ENCODE peak calls at places on chromosomes 5 and 9, in five cellular contexts. H, V, N, W and A are unnamed samples.

GRCh38 chr9:115088856-115089255 is 29.1 kb downstream of the TNC start:
- DNase-seq in H (no peak), V (no peak), N (no peak), W (no peak), A (no peak)

GRCh38 chr9:91817493-91818225 is 132.4 kb downstream of the ROR2 start:
- DNase-seq in H (peak), V (no peak), N (no peak), W (no peak), A (no peak)

GRCh38 chr5:127492854-127493738 is 24.3 kb upstream of the PRRC1 start:
- DNase-seq in H (no peak), V (no peak), N (no peak), W (peak), A (peak)

GRCh38 chr9:94005272-94005901 is 50.2 kb upstream of the BARX1 start:
- DNase-seq in H (no peak), V (no peak), N (no peak), W (no peak), A (no peak)

GRCh38 chr5:33441241-33441844 is 578 bp downstream of the TARS1 start:
- DNase-seq in H (peak), V (no peak), N (no peak), W (peak), A (no peak)

GRCh38 chr9:7869340-7869739 is 69.8 kb upstream of the DMAC1 start:
- DNase-seq in H (no peak), V (no peak), N (no peak), W (no peak), A (no peak)

GRCh38 chr5:178389031-178389729 is 156.6 kb upstream of the PHYKPL start:
- DNase-seq in H (no peak), V (no peak), N (peak), W (no peak), A (no peak)

GRCh38 chr5:1665803-1666202 is 133.8 kb downstream of the MRPL36 start:
- DNase-seq in H (no peak), V (no peak), N (no peak), W (no peak), A (no peak)

GRCh38 chr9:94773655-94774054 is 47.2 kb downstream of the AOPEP start:
- DNase-seq in H (no peak), V (no peak), N (no peak), W (no peak), A (no peak)

GRCh38 chr5:62268792-62269191 is 37.2 kb upstream of the KIF2A start:
- DNase-seq in H (no peak), V (no peak), N (no peak), W (no peak), A (no peak)

GRCh38 chr5:164127527-164127926 is 622.1 kb downstream of the MAT2B start:
- DNase-seq in H (no peak), V (no peak), N (no peak), W (no peak), A (no peak)

GRCh38 chr9:129763235-129763917 is 10.5 kb upstream of the PTGES start:
- DNase-seq in H (peak), V (no peak), N (peak), W (no peak), A (no peak)

GRCh38 chr5:134149571-134150303 is 27.0 kb downstream of the SKP1 start:
- DNase-seq in H (no peak), V (no peak), N (no peak), W (peak), A (no peak)

GRCh38 chr9:19181002-19181401 is 49.5 kb upstream of the DENND4C start:
- DNase-seq in H (no peak), V (no peak), N (peak), W (no peak), A (no peak)

GRCh38 chr5:139765040-139765408 is 30.6 kb upstream of the PSD2 start:
- DNase-seq in H (no peak), V (no peak), N (no peak), W (no peak), A (peak)

GRCh38 chr9:129554649-129555048 is 66.3 kb downstream of the C9orf50 start:
- DNase-seq in H (no peak), V (no peak), N (no peak), W (no peak), A (peak)

GRCh38 chr5:1720396-1721110 is 79.1 kb downstream of the MRPL36 start:
- DNase-seq in H (no peak), V (no peak), N (no peak), W (no peak), A (no peak)

GRCh38 chr5:40078907-40079575 is 600.7 kb upstream of the PTGER4 start:
- DNase-seq in H (no peak), V (no peak), N (no peak), W (no peak), A (no peak)

GRCh38 chr5:67299317-67299716 is 102.7 kb upstream of the CD180 start:
- DNase-seq in H (no peak), V (no peak), N (no peak), W (no peak), A (no peak)

GRCh38 chr5:61263561-61264272 is 68.3 kb upstream of the ZSWIM6 start:
- DNase-seq in H (no peak), V (no peak), N (no peak), W (no peak), A (no peak)

GRCh38 chr9:135864447-135865049 is 42.8 kb downstream of the CAMSAP1 start:
- DNase-seq in H (no peak), V (peak), N (peak), W (peak), A (peak)

GRCh38 chr5:82918311-82919031 is 158.7 kb downstream of the TMEM167A start:
- DNase-seq in H (no peak), V (no peak), N (no peak), W (no peak), A (no peak)

GRCh38 chr9:84322830-84323229 is 17.7 kb downstream of the SLC28A3 start:
- DNase-seq in H (peak), V (no peak), N (no peak), W (no peak), A (no peak)